ENCODE peak calls at places on chromosomes 4 and X, in five cellular contexts. One of them, this sample, is unnamed.

GRCh38 chrX:128973033-128973432 is 550.3 kb downstream of the SMARCA1 start:
- DNase-seq in H1: no peak
- DNase-seq in mesenchymal stem cell: no peak
- DNase-seq in trophoblast cell: no peak
- DNase-seq in neuronal stem cell: no peak
- DNase-seq in this sample: no peak

GRCh38 chr4:97720869-97721432 is 422.3 kb downstream of the STPG2 start:
- DNase-seq in H1: no peak
- DNase-seq in trophoblast cell: peak; percentile 45
- DNase-seq in neuronal stem cell: no peak
- DNase-seq in mesenchymal stem cell: peak; percentile 9
- DNase-seq in this sample: no peak

GRCh38 chrX:22276781-22277180 is 4.1 kb downstream of the CBLL2 start:
- DNase-seq in H1: no peak
- DNase-seq in trophoblast cell: peak; percentile 22
- DNase-seq in neuronal stem cell: no peak
- DNase-seq in mesenchymal stem cell: no peak
- DNase-seq in this sample: no peak

GRCh38 chr4:7037425-7037824 is 5.7 kb upstream of the TADA2B start:
- DNase-seq in neuronal stem cell: no peak
- DNase-seq in mesenchymal stem cell: no peak
- DNase-seq in H1: no peak
- DNase-seq in trophoblast cell: no peak
- DNase-seq in this sample: no peak

GRCh38 chrX:129574214-129574613 is 34.2 kb downstream of the OCRL start:
- DNase-seq in mesenchymal stem cell: peak; percentile 2
- DNase-seq in H1: no peak
- DNase-seq in neuronal stem cell: no peak
- DNase-seq in trophoblast cell: no peak
- DNase-seq in this sample: no peak

GRCh38 chrX:119655125-119655524 is 37.8 kb downstream of the SEPTIN6 start:
- DNase-seq in neuronal stem cell: no peak
- DNase-seq in mesenchymal stem cell: peak; percentile 96
- DNase-seq in H1: no peak
- DNase-seq in trophoblast cell: peak; percentile 19
- DNase-seq in this sample: no peak

GRCh38 chrX:24355095-24355494 is 5.3 kb upstream of the SUPT20HL1 start:
- DNase-seq in neuronal stem cell: no peak
- DNase-seq in trophoblast cell: no peak
- DNase-seq in H1: no peak
- DNase-seq in mesenchymal stem cell: no peak
- DNase-seq in this sample: no peak

GRCh38 chr4:71564775-71565174 is 219.1 kb downstream of the GC start:
- DNase-seq in mesenchymal stem cell: no peak
- DNase-seq in H1: no peak
- DNase-seq in trophoblast cell: no peak
- DNase-seq in neuronal stem cell: no peak
- DNase-seq in this sample: no peak

GRCh38 chr4:152459326-152459725 is 76.6 kb downstream of the FBXW7 start:
- DNase-seq in neuronal stem cell: no peak
- DNase-seq in H1: no peak
- DNase-seq in mesenchymal stem cell: no peak
- DNase-seq in trophoblast cell: no peak
- DNase-seq in this sample: no peak
- H3K18ac ChIP-seq in neuronal stem cell: no peak overlapping the region
- H3K18ac ChIP-seq in H1: no peak overlapping the region
- H3K18ac ChIP-seq in mesenchymal stem cell: no peak overlapping the region
- H3K18ac ChIP-seq in trophoblast cell: no peak overlapping the region
- H3K18ac ChIP-seq in this sample: no peak overlapping the region

DNA sequence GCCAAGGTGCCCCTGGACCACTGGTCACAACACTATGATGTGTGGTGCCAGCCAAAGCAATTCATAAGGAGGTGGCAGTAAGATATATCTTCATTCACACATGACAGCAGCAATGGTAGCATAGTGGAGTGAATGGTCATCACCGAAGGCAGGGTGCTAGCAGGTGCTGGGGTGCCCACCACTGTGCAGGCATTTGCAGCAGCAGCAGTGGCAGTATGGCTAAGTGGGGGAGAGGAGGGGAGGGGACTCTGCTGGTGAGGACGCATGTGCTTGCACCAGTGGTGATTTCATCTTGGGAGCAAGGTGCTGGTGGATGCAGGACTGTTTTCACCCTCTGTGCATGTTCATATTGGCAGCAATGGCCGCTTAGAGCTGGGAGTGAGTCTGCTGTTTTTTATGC is 419.1 kb upstream of the KLHL4 start:
- DNase-seq in H1: no peak
- DNase-seq in neuronal stem cell: no peak
- DNase-seq in mesenchymal stem cell: no peak
- DNase-seq in trophoblast cell: no peak
- DNase-seq in this sample: no peak
- H2BK12ac ChIP-seq in H1: no peak overlapping the region
- H2BK12ac ChIP-seq in neuronal stem cell: no peak overlapping the region
- H2BK12ac ChIP-seq in mesenchymal stem cell: no peak overlapping the region
- H2BK12ac ChIP-seq in trophoblast cell: no peak overlapping the region
- H2BK12ac ChIP-seq in this sample: no peak overlapping the region

DNA sequence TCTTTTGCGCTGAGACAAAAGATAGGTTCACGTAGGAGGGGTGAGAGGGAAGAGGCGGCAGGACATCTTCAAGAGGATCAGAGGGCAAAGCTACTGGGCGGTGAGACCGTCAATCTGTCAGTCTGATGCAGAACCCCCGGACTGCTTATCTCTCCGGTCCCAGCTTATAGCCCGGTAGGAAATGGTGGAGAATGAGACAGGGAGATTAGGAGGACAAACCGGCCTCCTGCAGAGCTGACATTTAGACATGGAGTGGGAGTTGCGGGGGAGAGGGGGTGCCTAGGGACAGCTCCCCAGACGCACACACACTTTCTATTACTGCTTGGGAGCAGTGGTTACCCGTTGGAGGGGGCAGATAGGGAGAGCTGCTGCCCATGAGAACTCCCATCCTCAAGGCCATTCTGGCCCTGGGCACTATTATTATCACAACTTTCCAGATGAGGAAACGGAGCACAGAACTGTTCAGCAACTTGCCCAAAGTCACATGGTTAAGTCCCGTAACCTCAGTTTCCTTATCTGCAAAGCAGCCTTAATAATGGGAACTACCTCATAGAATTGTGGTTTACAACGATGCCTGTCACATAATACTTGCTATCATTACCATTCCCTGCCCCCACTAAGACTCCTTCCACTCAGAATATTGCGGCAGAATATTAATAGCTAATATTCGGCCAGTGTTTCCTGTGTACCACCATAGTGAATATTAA is 1.1 kb upstream of the HDAC6 start:
- DNase-seq in H1: no peak
- DNase-seq in trophoblast cell: peak; percentile 4
- DNase-seq in mesenchymal stem cell: no peak
- DNase-seq in neuronal stem cell: no peak
- DNase-seq in this sample: no peak
- H3K23ac ChIP-seq in H1: no peak overlapping the region
- H3K23ac ChIP-seq in trophoblast cell: no peak overlapping the region
- H3K23ac ChIP-seq in mesenchymal stem cell: no peak overlapping the region
- H3K23ac ChIP-seq in neuronal stem cell: no peak overlapping the region
- H3K23ac ChIP-seq in this sample: no peak overlapping the region

DNA sequence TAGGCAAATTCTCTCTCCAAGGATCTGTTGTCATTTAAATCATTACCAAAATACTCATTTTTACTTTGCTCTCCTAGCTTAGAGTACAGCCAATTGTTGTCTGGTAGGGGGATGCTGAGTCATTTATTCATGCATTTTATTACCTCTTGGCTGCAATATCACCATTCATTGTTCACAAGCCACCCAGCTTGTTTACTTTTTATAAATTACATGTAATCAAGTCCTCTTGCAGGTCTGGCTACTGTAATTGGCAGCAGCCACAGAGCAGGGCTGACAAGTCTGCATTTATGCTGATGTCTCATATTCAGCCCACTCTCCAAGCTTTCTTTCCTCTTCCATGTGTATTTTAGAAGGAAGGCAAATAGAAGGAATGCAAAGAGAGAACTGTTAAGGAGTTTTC is 15.4 kb downstream of the GAB1 start:
- DNase-seq in H1: no peak
- DNase-seq in mesenchymal stem cell: no peak
- DNase-seq in trophoblast cell: no peak
- DNase-seq in neuronal stem cell: no peak
- DNase-seq in this sample: no peak
- H3K18ac ChIP-seq in H1: no peak overlapping the region
- H3K18ac ChIP-seq in mesenchymal stem cell: no peak overlapping the region
- H3K18ac ChIP-seq in trophoblast cell: no peak overlapping the region
- H3K18ac ChIP-seq in neuronal stem cell: no peak overlapping the region
- H3K18ac ChIP-seq in this sample: no peak overlapping the region

GRCh38 chr4:182236186-182236585 is 7.0 kb upstream of the TENM3 start:
- DNase-seq in neuronal stem cell: no peak
- DNase-seq in mesenchymal stem cell: no peak
- DNase-seq in H1: no peak
- DNase-seq in trophoblast cell: no peak
- DNase-seq in this sample: no peak

GRCh38 chr4:182240161-182241130 is 2.8 kb upstream of the TENM3 start:
- DNase-seq in mesenchymal stem cell: peak; percentile 70
- DNase-seq in trophoblast cell: peak; percentile 96
- DNase-seq in neuronal stem cell: no peak
- DNase-seq in H1: no peak
- DNase-seq in this sample: no peak

GRCh38 chr4:182235016-182235415 is 8.2 kb upstream of the TENM3 start:
- DNase-seq in H1: no peak
- DNase-seq in trophoblast cell: peak; percentile 65
- DNase-seq in mesenchymal stem cell: no peak
- DNase-seq in neuronal stem cell: no peak
- DNase-seq in this sample: no peak

GRCh38 chr4:182242793-182243192 is 409 bp upstream of the TENM3 start:
- DNase-seq in H1: no peak
- DNase-seq in mesenchymal stem cell: peak; percentile 11
- DNase-seq in neuronal stem cell: no peak
- DNase-seq in trophoblast cell: peak; percentile 97
- DNase-seq in this sample: no peak

DNA sequence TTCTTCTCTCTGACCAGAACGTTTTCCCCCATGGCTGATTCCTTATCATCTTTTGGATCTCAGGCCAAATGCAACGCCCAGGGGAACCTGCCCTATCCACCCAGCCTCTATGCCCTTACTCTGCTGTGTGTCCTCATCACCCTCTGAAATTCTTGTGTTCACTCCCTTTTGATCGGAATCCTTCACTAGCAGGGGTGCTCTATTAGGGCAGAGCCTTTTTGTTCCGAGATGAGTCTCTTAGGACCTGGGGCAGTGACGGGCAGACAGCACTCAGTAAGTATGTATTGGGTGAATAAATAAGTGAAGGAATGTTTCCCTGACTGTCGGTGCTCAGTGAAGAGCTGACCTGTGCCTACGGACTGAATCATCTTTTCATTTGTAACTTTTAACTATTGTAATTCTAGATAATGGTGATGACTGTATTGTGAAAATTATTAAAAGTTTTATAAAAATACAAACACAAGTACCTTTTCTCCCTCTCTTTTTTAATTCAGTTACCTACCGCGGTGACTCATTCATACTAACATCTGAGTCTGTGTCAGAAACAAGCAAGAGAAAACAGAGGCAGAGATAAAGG is 4.8 kb upstream of the TENM3 start:
- DNase-seq in trophoblast cell: peak; percentile 92
- DNase-seq in mesenchymal stem cell: no peak
- DNase-seq in neuronal stem cell: no peak
- DNase-seq in H1: peak; percentile 33
- DNase-seq in this sample: no peak
- H2BK12ac ChIP-seq in trophoblast cell: no peak overlapping the region
- H2BK12ac ChIP-seq in mesenchymal stem cell: no peak overlapping the region
- H2BK12ac ChIP-seq in neuronal stem cell: no peak overlapping the region
- H2BK12ac ChIP-seq in H1: peak overlapping the region; percentile 61
- H2BK12ac ChIP-seq in this sample: no peak overlapping the region